ENCODE peak calls at places on chromosomes 16 and 17, in six cellular contexts. H is left ventricle myocardium inferior, V is ascending aorta, W is IMR-90, N is ovary, O is fibroblast of the aortic adventitia. K is an unnamed sample.
A peak's percentile ranks its signal among the peaks of the same experiment; 100 is the strongest.

GRCh38 chr17:57541472-57542394 is 203.4 kb downstream of the CCDC182 start:
- DNase-seq in H (peak; percentile 62), V (peak; percentile 90), W (peak; percentile 50), N (no peak), O (peak; percentile 61), K (peak; percentile 74)

GRCh38 chr16:85650864-85651811 is 37.6 kb downstream of the GINS2 start:
- DNase-seq in H (peak; percentile 47), V (no peak), W (no peak), N (peak; percentile 79), O (no peak), K (no peak)

GRCh38 chr17:74274060-74274702 is at the start of gene DNAI2:
- DNase-seq in H (no peak), V (no peak), W (no peak), N (peak; percentile 57), O (no peak), K (no peak)

GRCh38 chr16:74439685-74440084 is 18.4 kb upstream of the CLEC18B start:
- DNase-seq in H (no peak), V (no peak), W (no peak), N (no peak), O (no peak), K (no peak)

GRCh38 chr17:64781810-64782555 is 119.9 kb upstream of the SMURF2 start:
- DNase-seq in H (no peak), V (peak; percentile 58), W (no peak), N (no peak), O (no peak), K (no peak)

GRCh38 chr16:85446846-85447656 is 166.1 kb upstream of the GSE1 start:
- DNase-seq in H (no peak), V (no peak), W (no peak), N (no peak), O (no peak), K (peak; percentile 59)

GRCh38 chr17:32757963-32758362 is 119.0 kb downstream of the MYO1D start:
- DNase-seq in H (no peak), V (no peak), W (no peak), N (no peak), O (no peak), K (no peak)

GRCh38 chr16:2147981-2148671 is at the start of gene RAB26:
- DNase-seq in H (peak; percentile 83), V (peak; percentile 87), W (peak; percentile 33), N (peak; percentile 81), O (no peak), K (peak; percentile 94)

GRCh38 chr16:73572135-73572534 is 524.2 kb upstream of the ZFHX3 start:
- DNase-seq in H (peak; percentile 48), V (peak; percentile 65), W (no peak), N (no peak), O (no peak), K (peak; percentile 57)

GRCh38 chr16:47644661-47645060 is 183.5 kb downstream of the PHKB start:
- DNase-seq in H (no peak), V (no peak), W (peak; percentile 25), N (no peak), O (peak; percentile 31), K (no peak)

GRCh38 chr17:81251091-81251942 is 12.2 kb downstream of the NDUFAF8 start:
- DNase-seq in H (peak; percentile 56), V (no peak), W (no peak), N (no peak), O (no peak), K (no peak)

GRCh38 chr16:82567203-82567602 is 59.6 kb upstream of the CDH13 start:
- DNase-seq in H (no peak), V (no peak), W (no peak), N (no peak), O (no peak), K (no peak)

GRCh38 chr16:88810166-88810867 is 1.4 kb downstream of the APRT start:
- DNase-seq in H (no peak), V (no peak), W (no peak), N (no peak), O (no peak), K (no peak)

GRCh38 chr17:53390575-53390974 is 432.2 kb upstream of the KIF2B start:
- DNase-seq in H (no peak), V (no peak), W (no peak), N (no peak), O (no peak), K (no peak)

GRCh38 chr16:8229011-8229520 is 361.2 kb downstream of the TMEM114 start:
- DNase-seq in H (no peak), V (no peak), W (no peak), N (no peak), O (no peak), K (no peak)

GRCh38 chr17:17712268-17712924 is 31.1 kb downstream of the RAI1 start:
- DNase-seq in H (no peak), V (no peak), W (peak; percentile 97), N (no peak), O (peak; percentile 57), K (no peak)

GRCh38 chr17:36933174-36934143 is 3.8 kb upstream of the LHX1 start:
- DNase-seq in H (no peak), V (no peak), W (no peak), N (no peak), O (no peak), K (no peak)

GRCh38 chr16:77514500-77515225 is 79.8 kb upstream of the ADAMTS18 start:
- DNase-seq in H (no peak), V (no peak), W (no peak), N (no peak), O (no peak), K (no peak)

GRCh38 chr16:51113254-51114125 is 37.6 kb downstream of the SALL1 start:
- DNase-seq in H (no peak), V (no peak), W (no peak), N (no peak), O (no peak), K (no peak)

GRCh38 chr17:68449021-68449739 is 8.1 kb downstream of the WIPI1 start:
- DNase-seq in H (no peak), V (no peak), W (no peak), N (no peak), O (no peak), K (no peak)

GRCh38 chr16:3017262-3017805 is 649 bp downstream of the CLDN6 start:
- DNase-seq in H (no peak), V (no peak), W (no peak), N (no peak), O (no peak), K (no peak)

GRCh38 chr17:1042486-1042885 is 45.6 kb downstream of the TIMM22 start:
- DNase-seq in H (no peak), V (no peak), W (no peak), N (no peak), O (no peak), K (no peak)

GRCh38 chr16:56939801-56940200 is 7.9 kb downstream of the HERPUD1 start:
- DNase-seq in H (no peak), V (no peak), W (no peak), N (no peak), O (no peak), K (no peak)

GRCh38 chr16:56938664-56939513 is 6.9 kb downstream of the HERPUD1 start:
- DNase-seq in H (no peak), V (no peak), W (no peak), N (peak; percentile 16), O (no peak), K (no peak)

GRCh38 chr16:56936491-56936890 is 4.5 kb downstream of the HERPUD1 start:
- DNase-seq in H (no peak), V (no peak), W (no peak), N (no peak), O (peak; percentile 89), K (no peak)

GRCh38 chr16:56935201-56935600 is 3.3 kb downstream of the HERPUD1 start:
- DNase-seq in H (no peak), V (no peak), W (no peak), N (no peak), O (no peak), K (no peak)

GRCh38 chr16:56936950-56937349 is 5.0 kb downstream of the HERPUD1 start:
- DNase-seq in H (no peak), V (no peak), W (no peak), N (no peak), O (peak; percentile 35), K (no peak)
- H3K4me3 ChIP-seq in H (no peak overlapping the region), V (no peak overlapping the region), W (no peak overlapping the region), N (no peak overlapping the region), O (peak overlapping the region; percentile 93), K (no peak overlapping the region)

DNA sequence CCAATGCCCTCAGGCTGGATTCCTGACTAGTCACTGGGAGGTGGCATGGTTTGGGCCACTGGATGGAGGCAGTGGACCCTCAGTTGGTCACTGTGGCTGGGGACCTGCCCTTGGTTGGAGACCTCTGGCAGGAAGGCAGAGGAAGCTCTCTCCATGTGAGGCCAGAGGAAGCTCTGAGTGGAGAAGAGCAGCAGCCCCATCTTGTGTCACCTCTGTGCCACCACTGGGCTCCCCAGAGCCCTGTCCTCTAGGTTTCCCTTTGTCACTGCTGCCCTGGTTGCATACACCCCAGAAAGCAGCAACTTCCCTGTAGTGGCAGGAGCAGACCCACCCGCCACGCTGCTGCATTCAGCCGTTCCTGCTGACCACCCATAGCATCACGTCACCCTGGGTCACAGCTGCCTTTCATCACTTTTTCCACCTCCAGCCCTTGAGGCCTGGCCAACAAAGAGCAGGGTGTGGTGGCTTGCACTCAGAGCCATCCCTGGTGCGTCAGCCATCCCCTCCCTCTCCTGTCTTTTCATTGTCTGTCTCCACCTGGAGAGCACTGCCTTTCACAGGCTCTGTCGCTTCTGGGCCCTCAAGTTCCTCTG is 11.9 kb downstream of the CTRL start:
- DNase-seq in H (no peak), V (no peak), W (no peak), N (no peak), O (no peak), K (no peak)
- TF ChIP-seq CTCF in H (peak; percentile 44), V (no peak), W (peak; percentile 11), N (no peak), O (no peak), K (no peak)

GRCh38 chr17:77148109-77148958 is 7.6 kb downstream of the SEC14L1 start:
- DNase-seq in H (no peak), V (no peak), W (no peak), N (peak; percentile 46), O (no peak), K (no peak)
- H3K4me3 ChIP-seq in H (peak overlapping the region; percentile 84), V (no peak overlapping the region), W (no peak overlapping the region), N (no peak overlapping the region), O (no peak overlapping the region), K (peak overlapping the region; percentile 20)

GRCh38 chr16:57801098-57801855 is 1.0 kb downstream of the KIFC3 start:
- DNase-seq in H (no peak), V (no peak), W (peak; percentile 75), N (no peak), O (peak; percentile 69), K (no peak)

GRCh38 chr16:57802635-57803412 is 533 bp upstream of the KIFC3 start:
- DNase-seq in H (no peak), V (no peak), W (peak; percentile 54), N (peak; percentile 59), O (no peak), K (no peak)

GRCh38 chr16:57803413-57803990 is 1.2 kb upstream of the KIFC3 start:
- DNase-seq in H (peak; percentile 69), V (no peak), W (no peak), N (no peak), O (peak; percentile 44), K (no peak)

GRCh38 chr16:57800213-57801097 is 1.8 kb downstream of the KIFC3 start:
- DNase-seq in H (no peak), V (no peak), W (no peak), N (no peak), O (no peak), K (no peak)

GRCh38 chr16:57801856-57802634 is at the start of gene KIFC3:
- DNase-seq in H (peak; percentile 88), V (peak; percentile 95), W (peak; percentile 72), N (peak; percentile 93), O (peak; percentile 61), K (no peak)
- TF ChIP-seq CTCF in H (peak; percentile 52), V (no peak), W (peak; percentile 41), N (peak; percentile 34), O (peak; percentile 5), K (peak; percentile 6)

GRCh38 chr17:70995997-70996396 is 826.7 kb downstream of the KCNJ2 start:
- DNase-seq in H (no peak), V (no peak), W (no peak), N (no peak), O (no peak), K (no peak)
- H3K4me3 ChIP-seq in H (no peak overlapping the region), V (no peak overlapping the region), W (no peak overlapping the region), N (no peak overlapping the region), O (no peak overlapping the region), K (no peak overlapping the region)

K was measured in gastrocnemius medialis.